ENCODE peak calls at places on chromosomes 3 and 15, in five cellular contexts. One of them, this sample, is unnamed.
A peak's percentile ranks its signal among the peaks of the same experiment; 100 is the strongest.

GRCh38 chr15:29671308-29671981 is 150.8 kb downstream of the TJP1 start:
- DNase-seq in HEK293T: no peak
- DNase-seq in H1: no peak
- DNase-seq in GM12878: no peak
- DNase-seq in HepG2: no peak
- DNase-seq in this sample: no peak

GRCh38 chr3:179957264-179957845 is 79.4 kb downstream of the PEX5L start:
- DNase-seq in HEK293T: no peak
- DNase-seq in H1: no peak
- DNase-seq in GM12878: no peak
- DNase-seq in HepG2: no peak
- DNase-seq in this sample: no peak

GRCh38 chr3:48039487-48040190 is 23.4 kb upstream of the MAP4 start:
- DNase-seq in HEK293T: no peak
- DNase-seq in H1: no peak
- DNase-seq in GM12878: no peak
- DNase-seq in HepG2: peak; percentile 97
- DNase-seq in this sample: peak; percentile 59

GRCh38 chr3:108319428-108320053 is 23.2 kb downstream of the HHLA2 start:
- DNase-seq in HEK293T: no peak
- DNase-seq in H1: no peak
- DNase-seq in GM12878: no peak
- DNase-seq in HepG2: no peak
- DNase-seq in this sample: no peak

GRCh38 chr3:13505147-13506130 is 25.3 kb downstream of the HDAC11 start:
- DNase-seq in HEK293T: no peak
- DNase-seq in H1: no peak
- DNase-seq in GM12878: no peak
- DNase-seq in HepG2: no peak
- DNase-seq in this sample: no peak

GRCh38 chr3:15102256-15102655 is 3.3 kb upstream of the RBSN start:
- DNase-seq in HEK293T: no peak
- DNase-seq in H1: no peak
- DNase-seq in GM12878: no peak
- DNase-seq in HepG2: no peak
- DNase-seq in this sample: no peak

GRCh38 chr3:146577662-146578061 is 27.5 kb downstream of the PLSCR5 start:
- DNase-seq in HEK293T: no peak
- DNase-seq in H1: no peak
- DNase-seq in GM12878: no peak
- DNase-seq in HepG2: peak; percentile 39
- DNase-seq in this sample: peak; percentile 5

GRCh38 chr3:184168363-184169120 is 6.1 kb upstream of the AP2M1 start:
- DNase-seq in HEK293T: no peak
- DNase-seq in H1: no peak
- DNase-seq in GM12878: no peak
- DNase-seq in HepG2: no peak
- DNase-seq in this sample: no peak

GRCh38 chr3:41961750-41962679 is at the start of gene ULK4:
- DNase-seq in HEK293T: peak; percentile 91
- DNase-seq in H1: peak; percentile 97
- DNase-seq in GM12878: peak; percentile 97
- DNase-seq in HepG2: peak; percentile 98
- DNase-seq in this sample: peak; percentile 98

GRCh38 chr3:41956574-41956973 is 5.3 kb downstream of the ULK4 start:
- DNase-seq in HEK293T: no peak
- DNase-seq in H1: no peak
- DNase-seq in GM12878: no peak
- DNase-seq in HepG2: no peak
- DNase-seq in this sample: no peak

GRCh38 chr3:41963823-41964222 is 1.9 kb upstream of the ULK4 start:
- DNase-seq in HEK293T: no peak
- DNase-seq in H1: no peak
- DNase-seq in GM12878: no peak
- DNase-seq in HepG2: no peak
- DNase-seq in this sample: no peak

GRCh38 chr3:41966206-41966605 is 4.3 kb upstream of the ULK4 start:
- DNase-seq in HEK293T: no peak
- DNase-seq in H1: no peak
- DNase-seq in GM12878: no peak
- DNase-seq in HepG2: no peak
- DNase-seq in this sample: no peak

DNA sequence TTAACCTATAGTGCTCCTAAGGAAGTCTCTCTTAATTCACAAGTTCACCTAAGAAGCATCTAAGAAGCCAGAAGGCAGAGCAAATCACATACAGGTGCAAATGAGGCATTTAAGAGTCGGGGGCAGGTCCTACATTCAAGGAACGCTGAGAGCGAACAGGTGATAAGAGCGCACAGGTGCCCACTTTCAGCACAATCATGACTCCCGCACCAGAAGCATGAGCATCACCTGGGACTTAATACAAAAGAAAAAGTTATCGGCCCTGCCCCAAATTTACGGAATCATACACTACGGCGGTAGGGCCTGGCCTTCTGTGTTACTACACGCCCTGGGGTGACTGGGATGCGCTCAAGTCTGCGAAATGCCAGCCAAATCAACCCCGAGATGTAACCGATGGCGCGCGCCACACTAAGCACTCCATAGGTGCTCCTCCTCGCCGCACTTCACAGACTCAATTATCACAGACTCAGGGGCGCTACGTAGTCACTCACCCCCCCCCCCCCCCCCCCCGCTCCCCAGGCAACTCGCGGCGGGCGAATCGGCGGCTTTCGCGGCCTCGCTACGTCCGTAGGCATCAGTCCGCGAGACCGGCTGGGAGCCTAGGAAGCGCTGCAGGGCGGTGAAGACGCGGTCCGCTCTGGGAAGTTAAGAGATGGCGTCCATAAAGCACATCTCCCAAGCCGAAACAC is 698 bp downstream of the ULK4 start:
- DNase-seq in HEK293T: peak; percentile 52
- DNase-seq in H1: peak; percentile 13
- DNase-seq in GM12878: no peak
- DNase-seq in HepG2: peak; percentile 30
- DNase-seq in this sample: peak; percentile 35
- TF ChIP-seq SUZ12 in HEK293T: no peak
- TF ChIP-seq SUZ12 in H1: no peak
- TF ChIP-seq SUZ12 in GM12878: no peak
- TF ChIP-seq SUZ12 in HepG2: no peak
- TF ChIP-seq SUZ12 in this sample: no peak

GRCh38 chr3:65961733-65962132 is 77.0 kb downstream of the MAGI1 start:
- DNase-seq in HEK293T: no peak
- DNase-seq in H1: no peak
- DNase-seq in GM12878: no peak
- DNase-seq in HepG2: peak; percentile 73
- DNase-seq in this sample: no peak

GRCh38 chr3:65961128-65961527 is 77.6 kb downstream of the MAGI1 start:
- DNase-seq in HEK293T: no peak
- DNase-seq in H1: no peak
- DNase-seq in GM12878: no peak
- DNase-seq in HepG2: no peak
- DNase-seq in this sample: no peak

GRCh38 chr3:65960087-65960486 is 78.6 kb downstream of the MAGI1 start:
- DNase-seq in HEK293T: no peak
- DNase-seq in H1: no peak
- DNase-seq in GM12878: no peak
- DNase-seq in HepG2: no peak
- DNase-seq in this sample: no peak

GRCh38 chr3:65967376-65967775 is 71.3 kb downstream of the MAGI1 start:
- DNase-seq in HEK293T: no peak
- DNase-seq in H1: no peak
- DNase-seq in GM12878: no peak
- DNase-seq in HepG2: no peak
- DNase-seq in this sample: no peak

DNA sequence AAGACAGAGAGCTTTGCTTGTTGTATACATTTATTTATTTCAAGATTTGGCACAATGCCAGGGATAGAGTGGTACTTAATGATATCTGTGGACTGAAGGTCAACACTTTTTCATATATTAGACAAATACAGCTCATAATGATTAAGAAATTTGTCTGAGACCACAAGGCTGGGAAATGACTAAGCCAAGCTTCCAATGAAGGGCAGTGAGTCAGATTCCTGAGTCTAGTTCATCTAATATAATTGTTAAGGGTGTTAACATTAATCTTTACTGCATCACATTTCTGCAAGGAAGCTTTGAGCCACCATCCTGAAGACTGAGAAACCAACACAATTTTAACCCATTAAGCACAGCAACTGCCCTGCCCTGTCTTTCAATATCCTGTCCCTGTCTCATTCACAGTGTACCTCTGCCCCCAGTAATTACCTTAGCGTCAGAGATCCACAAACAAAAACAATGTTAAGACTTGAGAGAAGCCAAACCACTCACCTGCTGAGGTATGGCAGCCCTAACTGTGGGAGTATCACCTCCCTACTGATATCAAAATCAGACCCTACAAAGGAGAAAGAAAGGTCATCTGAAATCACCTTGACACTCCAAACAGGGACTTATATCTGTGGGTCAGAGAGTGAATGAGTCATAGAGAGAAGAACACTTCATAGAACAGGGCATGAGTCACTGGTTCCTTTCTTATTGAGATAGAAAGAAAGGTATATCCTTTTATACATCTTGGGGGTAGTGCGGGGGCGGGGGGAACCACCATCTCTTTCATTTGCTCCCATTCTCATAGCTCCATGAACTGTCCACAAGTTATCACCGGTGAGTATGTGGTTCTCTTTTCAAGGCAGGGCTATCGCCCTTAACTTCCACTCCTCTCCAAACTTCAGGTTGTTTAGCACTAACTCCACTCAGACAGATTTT is 74.7 kb downstream of the MAGI1 start:
- DNase-seq in HEK293T: no peak
- DNase-seq in H1: no peak
- DNase-seq in GM12878: peak; percentile 40
- DNase-seq in HepG2: peak; percentile 47
- DNase-seq in this sample: no peak
- TF ChIP-seq SUZ12 in HEK293T: no peak
- TF ChIP-seq SUZ12 in H1: no peak
- TF ChIP-seq SUZ12 in GM12878: no peak
- TF ChIP-seq SUZ12 in HepG2: no peak
- TF ChIP-seq SUZ12 in this sample: no peak

GRCh38 chr3:25594007-25594502 is 70.7 kb downstream of the TOP2B start:
- DNase-seq in HEK293T: peak; percentile 48
- DNase-seq in H1: no peak
- DNase-seq in GM12878: no peak
- DNase-seq in HepG2: peak; percentile 30
- DNase-seq in this sample: no peak
- TF ChIP-seq SUZ12 in HEK293T: no peak
- TF ChIP-seq SUZ12 in H1: no peak
- TF ChIP-seq SUZ12 in GM12878: no peak
- TF ChIP-seq SUZ12 in HepG2: no peak
- TF ChIP-seq SUZ12 in this sample: no peak

DNA sequence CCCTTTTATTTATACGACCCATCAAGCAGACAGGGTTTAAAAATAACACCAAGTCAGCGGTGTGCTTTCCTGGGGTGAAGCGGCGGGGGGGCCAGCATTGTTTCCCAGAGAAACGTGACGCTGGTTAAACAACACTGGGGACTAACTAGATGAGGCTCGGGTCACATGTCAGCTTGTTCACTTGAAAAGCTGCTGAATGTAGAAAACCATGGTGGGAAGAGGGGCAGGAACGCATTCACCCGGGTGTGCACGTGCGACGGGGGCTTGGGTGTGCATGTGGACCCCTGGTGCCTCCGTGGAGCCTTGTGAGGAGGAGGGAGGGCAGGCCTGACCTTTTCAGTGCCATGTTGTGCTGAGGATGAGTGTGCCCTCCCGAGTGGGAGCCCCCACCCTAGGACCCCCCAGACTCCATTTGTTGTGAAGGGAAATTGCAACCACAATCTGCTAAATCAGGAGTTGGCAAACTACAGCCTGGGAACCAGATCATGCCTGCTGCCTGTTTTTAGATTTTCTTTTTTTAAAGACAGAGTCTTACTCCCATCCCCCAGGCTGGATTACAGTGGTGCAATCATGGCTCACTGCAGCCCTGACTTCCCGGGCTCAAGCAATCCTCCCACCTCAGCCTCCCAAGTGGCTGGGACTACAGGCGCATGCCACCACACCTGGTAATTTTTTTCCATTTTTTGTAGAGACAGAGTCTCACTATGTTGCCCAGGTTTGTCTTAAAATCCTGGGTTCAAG is 70.4 kb upstream of the CMTM7 start:
- DNase-seq in HEK293T: peak; percentile 41
- DNase-seq in H1: no peak
- DNase-seq in GM12878: no peak
- DNase-seq in HepG2: no peak
- DNase-seq in this sample: no peak
- TF ChIP-seq SUZ12 in HEK293T: no peak
- TF ChIP-seq SUZ12 in H1: no peak
- TF ChIP-seq SUZ12 in GM12878: no peak
- TF ChIP-seq SUZ12 in HepG2: no peak
- TF ChIP-seq SUZ12 in this sample: no peak

GRCh38 chr3:32239638-32240550 is 1.4 kb downstream of the CMTM8 start:
- DNase-seq in HEK293T: peak; percentile 72
- DNase-seq in H1: no peak
- DNase-seq in GM12878: no peak
- DNase-seq in HepG2: peak; percentile 65
- DNase-seq in this sample: no peak

GRCh38 chr3:32241100-32241499 is 2.6 kb downstream of the CMTM8 start:
- DNase-seq in HEK293T: no peak
- DNase-seq in H1: no peak
- DNase-seq in GM12878: no peak
- DNase-seq in HepG2: no peak
- DNase-seq in this sample: no peak

GRCh38 chr3:32238027-32238815 is at the start of gene CMTM8:
- DNase-seq in HEK293T: peak; percentile 82
- DNase-seq in H1: no peak
- DNase-seq in GM12878: no peak
- DNase-seq in HepG2: peak; percentile 69
- DNase-seq in this sample: no peak

GRCh38 chr3:32237670-32238026 is 832 bp upstream of the CMTM8 start:
- DNase-seq in HEK293T: no peak
- DNase-seq in H1: no peak
- DNase-seq in GM12878: no peak
- DNase-seq in HepG2: no peak
- DNase-seq in this sample: no peak

GRCh38 chr3:32238816-32239637 is 547 bp downstream of the CMTM8 start:
- DNase-seq in HEK293T: peak; percentile 68
- DNase-seq in H1: no peak
- DNase-seq in GM12878: no peak
- DNase-seq in HepG2: no peak
- DNase-seq in this sample: no peak
- TF ChIP-seq SUZ12 in HEK293T: no peak
- TF ChIP-seq SUZ12 in H1: no peak
- TF ChIP-seq SUZ12 in GM12878: peak; percentile 91
- TF ChIP-seq SUZ12 in HepG2: no peak
- TF ChIP-seq SUZ12 in this sample: no peak

GRCh38 chr3:114698355-114699105 is 404.7 kb downstream of the TIGIT start:
- DNase-seq in HEK293T: no peak
- DNase-seq in H1: no peak
- DNase-seq in GM12878: no peak
- DNase-seq in HepG2: no peak
- DNase-seq in this sample: no peak
- TF ChIP-seq SUZ12 in HEK293T: no peak
- TF ChIP-seq SUZ12 in H1: no peak
- TF ChIP-seq SUZ12 in GM12878: no peak
- TF ChIP-seq SUZ12 in HepG2: no peak
- TF ChIP-seq SUZ12 in this sample: no peak

GRCh38 chr3:36318584-36319200 is 61.6 kb upstream of the STAC start:
- DNase-seq in HEK293T: no peak
- DNase-seq in H1: no peak
- DNase-seq in GM12878: no peak
- DNase-seq in HepG2: no peak
- DNase-seq in this sample: no peak

GRCh38 chr3:36317915-36318314 is 62.4 kb upstream of the STAC start:
- DNase-seq in HEK293T: no peak
- DNase-seq in H1: no peak
- DNase-seq in GM12878: no peak
- DNase-seq in HepG2: no peak
- DNase-seq in this sample: no peak

GRCh38 chr3:36319683-36320082 is 60.6 kb upstream of the STAC start:
- DNase-seq in HEK293T: no peak
- DNase-seq in H1: no peak
- DNase-seq in GM12878: no peak
- DNase-seq in HepG2: no peak
- DNase-seq in this sample: peak; percentile 79
- TF ChIP-seq SUZ12 in HEK293T: no peak
- TF ChIP-seq SUZ12 in H1: no peak
- TF ChIP-seq SUZ12 in GM12878: no peak
- TF ChIP-seq SUZ12 in HepG2: no peak
- TF ChIP-seq SUZ12 in this sample: no peak